ENCODE peak calls at places on chromosome 9, in nine cellular contexts. S is suprapubic skin, F is stomach, D is RWPE1, R is neural progenitor cell, Z is body of pancreas, O is AG04450, G is neuronal stem cell, Q is pancreas. H is an unnamed sample.

GRCh38 chr9:4604678-4605095 is 57.4 kb upstream of the PLPP6 start:
- DNase-seq in S (no peak), F (peak), D (peak), R (peak), Z (peak), O (peak), G (peak), Q (peak), H (peak)

GRCh38 chr9:112554516-112554915 is 67.9 kb downstream of the KIAA1958 start:
- DNase-seq in S (no peak), F (no peak), D (no peak), R (no peak), Z (no peak), O (no peak), G (no peak), Q (no peak), H (peak)

GRCh38 chr9:110440161-110440560 is 102.5 kb upstream of the TXNDC8 start:
- DNase-seq in S (no peak), F (no peak), D (peak), R (no peak), Z (no peak), O (peak), G (no peak), Q (no peak), H (peak)

GRCh38 chr9:16133032-16133431 is 580.2 kb downstream of the CCDC171 start:
- DNase-seq in S (no peak), F (no peak), D (no peak), R (no peak), Z (no peak), O (no peak), G (no peak), Q (no peak), H (no peak)

GRCh38 chr9:37958154-37958553 is 54.2 kb upstream of the SLC25A51 start:
- DNase-seq in S (no peak), F (no peak), D (no peak), R (no peak), Z (no peak), O (no peak), G (no peak), Q (no peak), H (no peak)

GRCh38 chr9:967436-967835 is 9.0 kb upstream of the DMRT3 start:
- DNase-seq in S (no peak), F (no peak), D (no peak), R (peak), Z (no peak), O (no peak), G (no peak), Q (no peak), H (no peak)

GRCh38 chr9:22622823-22623222 is 176.2 kb downstream of the DMRTA1 start:
- DNase-seq in S (no peak), F (no peak), D (no peak), R (no peak), Z (no peak), O (peak), G (no peak), Q (no peak), H (no peak)

GRCh38 chr9:72442212-72442607 is 77.2 kb upstream of the ZFAND5 start:
- DNase-seq in S (no peak), F (no peak), D (peak), R (no peak), Z (no peak), O (peak), G (no peak), Q (no peak), H (peak)

GRCh38 chr9:72527801-72528195 is 6.4 kb downstream of the TMC1 start:
- DNase-seq in S (no peak), F (no peak), D (no peak), R (no peak), Z (no peak), O (no peak), G (no peak), Q (no peak), H (no peak)

GRCh38 chr9:5375091-5375490 is 35.4 kb upstream of the RLN1 start:
- DNase-seq in S (no peak), F (no peak), D (no peak), R (no peak), Z (no peak), O (no peak), G (no peak), Q (no peak), H (no peak)

GRCh38 chr9:78612089-78612488 is 315.2 kb downstream of the PSAT1 start:
- DNase-seq in S (no peak), F (no peak), D (peak), R (no peak), Z (no peak), O (no peak), G (no peak), Q (no peak), H (peak)

GRCh38 chr9:109730228-109730627 is 49.8 kb upstream of the PALM2AKAP2 start:
- DNase-seq in S (no peak), F (no peak), D (peak), R (no peak), Z (no peak), O (no peak), G (no peak), Q (no peak), H (peak)

GRCh38 chr9:134983506-134984371 is 66.0 kb upstream of the FCN1 start:
- DNase-seq in S (peak), F (no peak), D (no peak), R (no peak), Z (no peak), O (no peak), G (no peak), Q (no peak), H (no peak)

GRCh38 chr9:6843742-6844141 is 86.0 kb downstream of the KDM4C start:
- DNase-seq in S (no peak), F (no peak), D (no peak), R (no peak), Z (no peak), O (no peak), G (no peak), Q (no peak), H (no peak)

GRCh38 chr9:137396808-137397367 is 26.1 kb downstream of the EXD3 start:
- DNase-seq in S (no peak), F (no peak), D (no peak), R (peak), Z (no peak), O (no peak), G (no peak), Q (no peak), H (no peak)

GRCh38 chr9:13274901-13275641 is 4.4 kb downstream of the MPDZ start:
- DNase-seq in S (no peak), F (no peak), D (no peak), R (no peak), Z (no peak), O (no peak), G (no peak), Q (no peak), H (no peak)

GRCh38 chr9:6305954-6306563 is 22.1 kb upstream of the TPD52L3 start:
- DNase-seq in S (no peak), F (no peak), D (peak), R (peak), Z (no peak), O (peak), G (peak), Q (no peak), H (no peak)

GRCh38 chr9:129197978-129198736 is 20.1 kb upstream of the IER5L start:
- DNase-seq in S (peak), F (no peak), D (no peak), R (no peak), Z (no peak), O (peak), G (no peak), Q (no peak), H (no peak)

GRCh38 chr9:113219186-113219936 is 1.7 kb downstream of the FKBP15 start:
- DNase-seq in S (no peak), F (no peak), D (no peak), R (no peak), Z (no peak), O (no peak), G (no peak), Q (no peak), H (no peak)

GRCh38 chr9:96476591-96476990 is 26.6 kb downstream of the HABP4 start:
- DNase-seq in S (no peak), F (no peak), D (peak), R (no peak), Z (no peak), O (no peak), G (no peak), Q (no peak), H (no peak)

GRCh38 chr9:130732131-130732530 is 38.6 kb downstream of the EXOSC2 start:
- DNase-seq in S (no peak), F (no peak), D (peak), R (no peak), Z (no peak), O (no peak), G (no peak), Q (no peak), H (no peak)

GRCh38 chr9:110835404-110835803 is 166.8 kb downstream of the MUSK start:
- DNase-seq in S (no peak), F (no peak), D (peak), R (no peak), Z (no peak), O (peak), G (no peak), Q (no peak), H (peak)

GRCh38 chr9:77864096-77864889 is 167.3 kb downstream of the GNAQ start:
- DNase-seq in S (no peak), F (no peak), D (no peak), R (no peak), Z (no peak), O (no peak), G (no peak), Q (no peak), H (no peak)

GRCh38 chr9:80191108-80191507 is 619.3 kb downstream of the TLE4 start:
- DNase-seq in S (no peak), F (no peak), D (no peak), R (no peak), Z (no peak), O (peak), G (no peak), Q (no peak), H (no peak)

GRCh38 chr9:118882674-118883073 is 486.6 kb downstream of the BRINP1 start:
- DNase-seq in S (no peak), F (no peak), D (no peak), R (no peak), Z (no peak), O (no peak), G (no peak), Q (no peak), H (peak)

GRCh38 chr9:88179080-88179521 is 40.8 kb upstream of the SPATA31C2 start:
- DNase-seq in S (no peak), F (no peak), D (no peak), R (no peak), Z (no peak), O (no peak), G (no peak), Q (no peak), H (no peak)

GRCh38 chr9:131335356-131335755 is 45.8 kb downstream of the PLPP7 start:
- DNase-seq in S (no peak), F (no peak), D (no peak), R (no peak), Z (no peak), O (no peak), G (no peak), Q (no peak), H (no peak)

GRCh38 chr9:133701981-133702797 is 36.0 kb downstream of the SARDH start:
- DNase-seq in S (peak), F (no peak), D (no peak), R (no peak), Z (no peak), O (no peak), G (no peak), Q (peak), H (no peak)

GRCh38 chr9:133154097-133154989 is 9.4 kb downstream of the GBGT1 start:
- DNase-seq in S (no peak), F (no peak), D (no peak), R (no peak), Z (no peak), O (no peak), G (no peak), Q (peak), H (no peak)

GRCh38 chr9:5621327-5621726 is 7.6 kb upstream of the RIC1 start:
- DNase-seq in S (no peak), F (no peak), D (no peak), R (no peak), Z (no peak), O (no peak), G (no peak), Q (no peak), H (peak)

GRCh38 chr9:13750061-13750460 is 470.6 kb upstream of the MPDZ start:
- DNase-seq in S (no peak), F (no peak), D (peak), R (no peak), Z (no peak), O (peak), G (no peak), Q (no peak), H (peak)

GRCh38 chr9:83405674-83406255 is 132.4 kb downstream of the FRMD3 start:
- DNase-seq in S (no peak), F (no peak), D (no peak), R (no peak), Z (no peak), O (no peak), G (no peak), Q (no peak), H (no peak)

GRCh38 chr9:130245474-130245873 is 20.1 kb upstream of the HMCN2 start:
- DNase-seq in S (peak), F (no peak), D (no peak), R (no peak), Z (no peak), O (no peak), G (no peak), Q (no peak), H (no peak)

GRCh38 chr9:545480-545879 is 296.0 kb upstream of the DMRT1 start:
- DNase-seq in S (no peak), F (no peak), D (no peak), R (no peak), Z (no peak), O (no peak), G (no peak), Q (no peak), H (no peak)

GRCh38 chr9:93110400-93110855 is 14.4 kb downstream of the CARD19 start:
- DNase-seq in S (peak), F (no peak), D (no peak), R (no peak), Z (no peak), O (no peak), G (no peak), Q (peak), H (no peak)

GRCh38 chr9:70263421-70263820 is 4.6 kb downstream of the SMC5 start:
- DNase-seq in S (no peak), F (no peak), D (no peak), R (no peak), Z (no peak), O (no peak), G (no peak), Q (no peak), H (peak)

GRCh38 chr9:35517136-35517535 is 27.2 kb downstream of the RUSC2 start:
- DNase-seq in S (no peak), F (no peak), D (no peak), R (peak), Z (no peak), O (no peak), G (no peak), Q (no peak), H (no peak)

GRCh38 chr9:28810375-28811075 is 1237.2 kb upstream of the C9orf72 start:
- DNase-seq in S (no peak), F (no peak), D (peak), R (no peak), Z (no peak), O (no peak), G (no peak), Q (no peak), H (peak)

GRCh38 chr9:135273077-135273476 is 185.6 kb downstream of the OLFM1 start:
- DNase-seq in S (no peak), F (no peak), D (no peak), R (no peak), Z (no peak), O (no peak), G (no peak), Q (no peak), H (no peak)

GRCh38 chr9:2623866-2624682 is 2.5 kb downstream of the VLDLR start:
- DNase-seq in S (no peak), F (no peak), D (no peak), R (no peak), Z (no peak), O (no peak), G (no peak), Q (no peak), H (peak)
- H3K27ac ChIP-seq in S (no peak), F (peak), D (no peak), R (no peak), Z (peak), O (no peak), G (no peak), Q (peak), H (no peak)

GRCh38 chr9:122090287-122090883 is 2.7 kb downstream of the TTLL11 start:
- DNase-seq in S (no peak), F (no peak), D (no peak), R (no peak), Z (no peak), O (no peak), G (no peak), Q (no peak), H (no peak)

GRCh38 chr9:122088880-122089567 is 4.1 kb downstream of the TTLL11 start:
- DNase-seq in S (no peak), F (no peak), D (no peak), R (no peak), Z (peak), O (no peak), G (no peak), Q (peak), H (no peak)

GRCh38 chr9:122092611-122093506 is at the start of gene TTLL11:
- DNase-seq in S (peak), F (peak), D (peak), R (peak), Z (peak), O (peak), G (peak), Q (peak), H (peak)

GRCh38 chr9:122090981-122091380 is 2.1 kb downstream of the TTLL11 start:
- DNase-seq in S (no peak), F (no peak), D (no peak), R (no peak), Z (no peak), O (no peak), G (no peak), Q (no peak), H (no peak)

DNA sequence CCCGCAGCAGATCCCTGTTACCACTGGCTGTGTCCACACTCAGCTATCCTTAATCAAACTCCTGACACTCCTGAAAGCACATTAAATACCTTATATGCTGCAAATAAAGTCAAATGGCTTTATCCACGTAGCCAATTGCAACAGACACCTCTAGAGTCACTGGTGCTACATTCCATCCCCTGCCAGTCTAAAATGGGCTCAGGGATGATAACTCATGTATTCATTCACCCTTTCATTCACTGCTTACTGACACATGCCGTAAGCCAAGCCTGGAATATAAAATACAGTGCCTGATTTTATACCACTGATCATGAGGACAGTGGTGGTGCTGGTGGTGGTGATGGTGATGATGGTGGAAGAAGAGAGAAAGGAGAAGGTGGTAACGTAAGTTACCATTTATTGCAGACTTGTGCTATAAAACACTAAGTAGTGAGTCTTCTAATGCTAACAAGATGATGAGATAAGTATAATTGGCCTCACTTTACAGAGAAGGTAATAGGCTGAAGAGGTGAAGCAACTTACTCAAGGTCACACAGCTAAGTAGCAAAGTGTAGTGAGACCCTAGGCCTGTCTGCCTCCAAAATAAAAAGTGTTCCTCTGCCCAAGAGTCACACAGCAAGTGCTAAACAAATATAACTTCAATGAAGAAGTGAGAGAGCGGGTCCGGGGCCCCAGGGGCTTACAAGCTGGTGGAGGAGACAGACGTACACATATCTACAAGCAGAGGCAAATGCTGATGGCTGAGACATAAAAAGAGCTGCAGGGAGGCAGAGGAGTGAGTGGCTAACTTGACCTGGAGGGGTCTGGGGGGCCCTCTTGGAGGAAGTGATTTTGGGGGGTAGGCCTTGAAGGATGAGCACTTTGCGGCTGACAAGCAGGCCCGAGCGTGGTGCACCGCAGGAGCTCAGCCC is 1.2 kb downstream of the TTLL11 start:
- DNase-seq in S (no peak), F (no peak), D (no peak), R (no peak), Z (no peak), O (no peak), G (no peak), Q (no peak), H (no peak)
- H3K27ac ChIP-seq in S (no peak), F (peak), D (peak), R (no peak), Z (peak), O (no peak), G (no peak), Q (peak), H (no peak)

DNA sequence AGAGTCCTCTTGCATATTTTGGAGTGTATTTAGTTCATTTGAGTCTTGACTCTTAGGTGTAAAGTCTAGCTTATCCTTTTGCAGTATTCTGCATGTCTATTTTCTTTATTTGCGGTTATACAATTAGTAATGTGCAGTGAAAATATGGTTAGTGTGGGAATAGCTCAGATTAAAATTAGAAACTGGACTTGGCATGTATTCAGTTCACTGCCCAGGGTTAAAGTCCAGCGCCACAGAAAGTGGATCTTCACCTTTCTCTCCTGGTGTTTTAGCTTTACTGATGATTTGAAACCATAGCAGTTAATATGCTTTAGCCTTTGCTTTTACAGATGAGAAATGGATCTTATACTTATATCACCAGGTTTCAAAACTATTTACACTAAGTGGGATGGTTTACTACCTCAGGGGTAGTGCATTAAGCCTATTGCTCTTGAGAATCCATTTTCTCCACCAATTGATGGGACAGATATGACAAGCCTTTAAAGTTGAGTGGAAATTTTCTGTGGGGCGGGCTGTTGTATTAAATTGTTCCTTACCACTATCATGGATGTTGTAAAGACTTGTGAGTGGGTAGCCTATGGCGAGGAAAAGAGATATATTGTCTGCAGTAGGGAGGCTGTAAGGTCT is 48.9 kb downstream of the PBX3 start:
- DNase-seq in S (no peak), F (no peak), D (no peak), R (no peak), Z (no peak), O (no peak), G (no peak), Q (no peak), H (no peak)
- H3K27ac ChIP-seq in S (no peak), F (no peak), D (no peak), R (no peak), Z (no peak), O (no peak), G (no peak), Q (no peak), H (no peak)

DNA sequence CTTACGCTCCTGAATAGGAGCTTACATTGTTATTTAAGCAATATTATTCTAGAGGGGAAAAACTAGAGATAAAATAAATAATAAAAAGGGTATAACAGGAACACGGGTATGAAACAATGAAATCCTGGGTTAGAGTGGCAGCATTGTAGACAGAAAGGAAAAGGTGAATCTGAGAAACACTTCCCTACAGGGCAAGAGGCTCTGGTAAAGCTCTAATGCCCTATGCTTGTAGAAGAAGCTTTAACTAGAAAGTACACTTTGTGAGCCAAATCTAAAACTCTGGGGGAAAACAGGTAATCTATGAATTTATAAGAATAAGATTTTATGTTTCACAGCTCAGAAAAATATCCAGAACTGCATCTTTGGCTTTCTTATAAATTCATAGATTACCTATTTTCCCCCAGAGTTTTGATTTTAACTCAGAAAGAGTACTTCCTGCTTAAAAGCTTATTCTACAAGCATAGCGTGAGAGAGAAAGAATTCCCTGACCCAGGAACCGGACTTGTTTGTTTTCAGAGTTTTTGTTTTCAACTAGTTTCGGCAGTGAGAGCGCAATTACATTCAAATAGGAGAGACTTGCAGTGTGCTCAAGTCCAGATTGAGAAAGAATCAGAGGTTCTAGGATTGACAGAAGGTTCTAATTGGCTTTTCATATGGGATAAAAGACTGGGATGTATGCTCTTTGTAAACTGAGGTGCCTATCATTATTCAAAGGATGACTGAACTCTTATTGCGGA is 651.0 kb upstream of the RORB start:
- DNase-seq in S (no peak), F (no peak), D (no peak), R (peak), Z (no peak), O (no peak), G (peak), Q (no peak), H (no peak)
- H3K27ac ChIP-seq in S (no peak), F (no peak), D (no peak), R (peak), Z (no peak), O (no peak), G (peak), Q (no peak), H (no peak)